ENCODE peak calls at places on chromosomes 13 and 19, in eight cellular contexts. Y, X, L, I, F, V, G and O are unnamed samples.

GRCh38 chr19:43555185-43555770 is 20.0 kb downstream of the XRCC1 start:
- DNase-seq in Y (peak), X (peak), L (peak), I (peak), F (peak), V (peak), G (peak), O (peak)

GRCh38 chr13:108155185-108156106 is 59.9 kb downstream of the LIG4 start:
- DNase-seq in Y (peak), X (peak), L (peak), I (peak), F (peak), V (peak), G (peak), O (peak)

GRCh38 chr19:10120538-10121198 is 969 bp upstream of the EIF3G start:
- DNase-seq in Y (no peak), X (peak), L (no peak), I (peak), F (no peak), V (no peak), G (no peak), O (no peak)

GRCh38 chr19:18588611-18589379 is at the start of gene REX1BD:
- DNase-seq in Y (peak), X (peak), L (peak), I (peak), F (peak), V (peak), G (peak), O (peak)

GRCh38 chr13:95176611-95177259 is 124.5 kb downstream of the ABCC4 start:
- DNase-seq in Y (peak), X (no peak), L (peak), I (no peak), F (no peak), V (no peak), G (no peak), O (peak)

GRCh38 chr13:23811366-23812027 is 77.7 kb downstream of the MIPEP start:
- DNase-seq in Y (no peak), X (no peak), L (no peak), I (no peak), F (no peak), V (peak), G (no peak), O (no peak)

GRCh38 chr19:35911173-35911572 is 3.1 kb upstream of the TYROBP start:
- DNase-seq in Y (no peak), X (no peak), L (no peak), I (no peak), F (no peak), V (peak), G (peak), O (no peak)

GRCh38 chr13:51479199-51479523 is 26.3 kb upstream of the INTS6 start:
- DNase-seq in Y (no peak), X (no peak), L (no peak), I (no peak), F (no peak), V (no peak), G (no peak), O (no peak)

GRCh38 chr19:30997222-30997621 is 352.0 kb downstream of the TSHZ3 start:
- DNase-seq in Y (no peak), X (no peak), L (no peak), I (no peak), F (no peak), V (no peak), G (no peak), O (no peak)

GRCh38 chr19:17415107-17415506 is 4.7 kb upstream of the MVB12A start:
- DNase-seq in Y (no peak), X (no peak), L (no peak), I (no peak), F (no peak), V (peak), G (peak), O (no peak)

GRCh38 chr13:50810998-50811397 is 32.5 kb downstream of the DLEU7 start:
- DNase-seq in Y (no peak), X (no peak), L (no peak), I (no peak), F (no peak), V (no peak), G (no peak), O (no peak)

GRCh38 chr19:51644636-51645271 is 1.9 kb downstream of the SIGLEC14 start:
- DNase-seq in Y (no peak), X (no peak), L (peak), I (no peak), F (no peak), V (no peak), G (peak), O (no peak)

GRCh38 chr13:51066091-51066831 is 44.8 kb downstream of the C13orf42 start:
- DNase-seq in Y (no peak), X (peak), L (peak), I (no peak), F (peak), V (no peak), G (peak), O (peak)

GRCh38 chr13:59398127-59398526 is 765.6 kb downstream of the DIAPH3 start:
- DNase-seq in Y (no peak), X (peak), L (no peak), I (no peak), F (peak), V (no peak), G (no peak), O (no peak)

GRCh38 chr13:40331802-40332201 is 334.6 kb downstream of the FOXO1 start:
- DNase-seq in Y (no peak), X (no peak), L (no peak), I (no peak), F (no peak), V (no peak), G (no peak), O (no peak)

GRCh38 chr13:26722321-26722720 is 38.3 kb downstream of the GPR12 start:
- DNase-seq in Y (no peak), X (no peak), L (no peak), I (no peak), F (no peak), V (no peak), G (no peak), O (no peak)

GRCh38 chr19:7924651-7925170 is 1.2 kb downstream of the CTXN1 start:
- DNase-seq in Y (no peak), X (no peak), L (no peak), I (no peak), F (no peak), V (peak), G (peak), O (no peak)
- H3K4me3 ChIP-seq in Y (no peak), X (peak), L (no peak), I (peak), F (peak), V (peak), G (peak), O (no peak)

GRCh38 chr13:110702089-110702488 is 3.8 kb downstream of the CARS2 start:
- DNase-seq in Y (no peak), X (no peak), L (no peak), I (no peak), F (no peak), V (no peak), G (no peak), O (no peak)
- H3K27ac ChIP-seq in Y (no peak), X (peak), L (no peak), I (no peak), F (no peak), V (no peak), G (peak), O (no peak)

DNA sequence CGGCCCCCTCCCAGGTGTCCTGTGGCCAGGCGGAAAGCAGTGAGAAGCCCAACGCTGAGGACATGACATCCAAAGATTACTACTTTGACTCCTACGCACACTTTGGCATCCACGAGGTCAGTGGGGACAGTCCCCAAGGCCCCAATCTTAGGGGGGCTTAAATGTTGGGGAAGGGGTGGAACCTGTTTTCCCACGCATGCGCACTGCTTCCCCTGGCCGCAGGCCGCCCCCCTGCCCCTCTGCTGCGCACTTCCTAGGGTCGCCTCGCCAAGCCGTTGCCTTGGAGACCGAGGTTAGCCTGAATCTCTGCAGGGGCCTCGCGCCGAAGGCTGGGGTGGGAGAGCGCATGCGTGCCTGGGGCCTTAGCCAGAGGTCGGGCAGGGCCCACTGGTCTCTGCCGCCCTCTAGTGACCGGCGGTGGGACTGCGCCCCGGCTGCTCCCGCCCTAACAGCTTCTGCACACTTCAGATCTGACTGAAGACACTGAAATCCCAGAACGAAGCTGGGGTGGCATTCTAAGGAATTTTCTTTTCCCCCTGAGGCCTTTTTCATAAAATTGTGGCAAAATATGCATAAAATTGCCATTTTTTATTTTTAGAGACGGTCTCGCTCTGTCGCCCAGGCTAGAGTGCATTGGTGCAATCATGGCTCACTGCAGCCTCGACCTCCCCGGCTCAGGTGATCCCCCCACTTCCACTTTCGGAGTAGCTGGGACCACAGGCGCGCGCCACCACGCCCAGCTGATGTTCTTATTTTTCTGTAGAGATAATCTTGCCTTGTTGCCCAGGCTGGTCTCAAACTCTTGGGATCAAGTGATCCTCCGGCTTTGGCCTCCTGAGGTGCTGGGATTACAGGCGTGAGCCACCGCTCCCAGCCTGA is 3.6 kb downstream of the PRMT1 start:
- DNase-seq in Y (peak), X (peak), L (peak), I (peak), F (peak), V (peak), G (peak), O (peak)
- H3K4me3 ChIP-seq in Y (no peak), X (peak), L (no peak), I (no peak), F (peak), V (peak), G (peak), O (no peak)

GRCh38 chr19:55382013-55382412 is 2.1 kb downstream of the TMEM238 start:
- DNase-seq in Y (no peak), X (no peak), L (no peak), I (no peak), F (no peak), V (no peak), G (no peak), O (no peak)
- H3K27ac ChIP-seq in Y (no peak), X (no peak), L (no peak), I (no peak), F (no peak), V (no peak), G (no peak), O (no peak)

GRCh38 chr19:45883586-45883880 is 2.4 kb downstream of the IRF2BP1 start:
- DNase-seq in Y (no peak), X (no peak), L (no peak), I (no peak), F (no peak), V (no peak), G (no peak), O (no peak)
- H3K4me3 ChIP-seq in Y (peak), X (no peak), L (no peak), I (no peak), F (no peak), V (no peak), G (peak), O (no peak)

DNA sequence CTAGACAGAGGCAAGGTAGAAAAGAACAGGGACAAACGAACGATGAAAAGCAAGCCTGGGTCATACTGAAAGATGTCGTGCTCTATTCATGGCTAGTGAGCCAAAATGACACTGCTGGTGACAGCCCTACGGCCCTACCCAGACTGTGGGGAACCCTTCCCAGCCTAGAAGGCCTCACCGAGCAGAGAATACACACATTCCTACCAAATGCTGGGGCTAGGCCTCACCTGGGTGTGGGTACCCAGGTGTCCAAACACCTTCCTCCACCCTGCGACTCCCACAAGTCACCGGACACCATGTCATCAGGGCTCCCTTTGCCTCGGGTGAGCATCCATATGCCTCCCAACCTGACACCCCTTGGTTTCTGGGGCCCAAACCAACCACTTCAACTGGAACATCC is 85.3 kb upstream of the DOCK9 start:
- DNase-seq in Y (peak), X (no peak), L (no peak), I (no peak), F (no peak), V (no peak), G (no peak), O (no peak)
- H3K27ac ChIP-seq in Y (no peak), X (no peak), L (no peak), I (no peak), F (peak), V (no peak), G (no peak), O (no peak)

GRCh38 chr19:49064768-49065611 is at the start of gene NTF4:
- DNase-seq in Y (no peak), X (no peak), L (peak), I (peak), F (no peak), V (peak), G (peak), O (no peak)
- H3K4me3 ChIP-seq in Y (no peak), X (peak), L (no peak), I (peak), F (peak), V (peak), G (peak), O (no peak)

DNA sequence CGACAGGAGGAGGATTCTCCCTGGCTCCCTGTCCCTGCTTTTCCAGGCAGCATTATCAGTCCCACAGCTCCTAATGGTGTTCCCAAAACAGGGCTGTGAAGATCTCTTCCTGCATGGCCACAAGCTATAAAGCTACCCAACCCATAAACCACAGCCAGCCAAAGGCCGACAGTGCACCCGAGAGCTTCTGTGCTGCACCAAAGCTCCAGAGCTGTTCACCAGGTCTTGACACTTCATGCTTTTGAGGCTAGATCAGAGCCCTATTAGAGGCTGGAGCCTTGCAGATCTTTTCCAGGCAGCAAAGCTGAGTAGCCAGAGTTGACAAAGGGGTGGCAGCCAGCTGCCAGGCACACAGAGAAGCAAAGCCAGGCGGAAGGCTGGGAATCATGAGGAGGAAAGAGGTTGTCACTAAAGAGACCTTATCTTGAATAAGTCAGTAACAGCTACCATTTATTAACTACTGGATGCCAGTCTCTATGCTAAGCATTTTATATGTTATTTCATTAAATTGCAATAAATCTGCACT is 180.4 kb downstream of the KATNAL1 start:
- DNase-seq in Y (no peak), X (no peak), L (no peak), I (no peak), F (no peak), V (no peak), G (no peak), O (no peak)
- H3K27ac ChIP-seq in Y (no peak), X (no peak), L (no peak), I (no peak), F (no peak), V (no peak), G (no peak), O (no peak)

GRCh38 chr19:1170938-1171754 is 2.9 kb downstream of the SBNO2 start:
- DNase-seq in Y (no peak), X (no peak), L (no peak), I (peak), F (no peak), V (peak), G (no peak), O (no peak)
- H3K4me3 ChIP-seq in Y (no peak), X (no peak), L (no peak), I (peak), F (peak), V (peak), G (no peak), O (no peak)

GRCh38 chr19:7916137-7916907 is 1.7 kb downstream of the TGFBR3L start:
- DNase-seq in Y (no peak), X (no peak), L (no peak), I (peak), F (no peak), V (peak), G (peak), O (peak)
- H3K27ac ChIP-seq in Y (no peak), X (no peak), L (no peak), I (peak), F (no peak), V (no peak), G (no peak), O (no peak)